ENCODE peak calls at places on chromosomes 2 and 18, in five cellular contexts. One of them, this sample, is unnamed.

GRCh38 chr2:55779459-55780421 is 86.1 kb upstream of the PNPT1 start:
- DNase-seq in naive thymus-derived CD4-positive, alpha-beta T cell: no peak
- DNase-seq in SK-MEL-5: no peak
- DNase-seq in activated CD4-positive, alpha-beta T cell treated with anti-CD3 and anti-CD28 coated beads, Interleukin-2, amount 50 U/mL, for 1 hour: no peak
- DNase-seq in Caki2: peak; percentile 86
- DNase-seq in this sample: no peak

GRCh38 chr2:222854773-222855700 is 5.8 kb upstream of the ACSL3 start:
- DNase-seq in naive thymus-derived CD4-positive, alpha-beta T cell: no peak
- DNase-seq in SK-MEL-5: no peak
- DNase-seq in activated CD4-positive, alpha-beta T cell treated with anti-CD3 and anti-CD28 coated beads, Interleukin-2, amount 50 U/mL, for 1 hour: no peak
- DNase-seq in Caki2: no peak
- DNase-seq in this sample: no peak

GRCh38 chr2:27914046-27914792 is 23.7 kb downstream of the BABAM2 start:
- DNase-seq in naive thymus-derived CD4-positive, alpha-beta T cell: no peak
- DNase-seq in Caki2: no peak
- DNase-seq in SK-MEL-5: no peak
- DNase-seq in activated CD4-positive, alpha-beta T cell treated with anti-CD3 and anti-CD28 coated beads, Interleukin-2, amount 50 U/mL, for 1 hour: no peak
- DNase-seq in this sample: no peak

GRCh38 chr18:8937112-8937641 is 165.3 kb upstream of the NDUFV2 start:
- DNase-seq in Caki2: no peak
- DNase-seq in naive thymus-derived CD4-positive, alpha-beta T cell: no peak
- DNase-seq in SK-MEL-5: no peak
- DNase-seq in activated CD4-positive, alpha-beta T cell treated with anti-CD3 and anti-CD28 coated beads, Interleukin-2, amount 50 U/mL, for 1 hour: no peak
- DNase-seq in this sample: no peak

GRCh38 chr2:216086207-216086893 is 4.6 kb downstream of the TMEM169 start:
- DNase-seq in activated CD4-positive, alpha-beta T cell treated with anti-CD3 and anti-CD28 coated beads, Interleukin-2, amount 50 U/mL, for 1 hour: no peak
- DNase-seq in Caki2: no peak
- DNase-seq in SK-MEL-5: no peak
- DNase-seq in naive thymus-derived CD4-positive, alpha-beta T cell: no peak
- DNase-seq in this sample: no peak

GRCh38 chr2:35447816-35448215 is 907.8 kb upstream of the CRIM1 start:
- DNase-seq in activated CD4-positive, alpha-beta T cell treated with anti-CD3 and anti-CD28 coated beads, Interleukin-2, amount 50 U/mL, for 1 hour: no peak
- DNase-seq in SK-MEL-5: no peak
- DNase-seq in Caki2: no peak
- DNase-seq in naive thymus-derived CD4-positive, alpha-beta T cell: no peak
- DNase-seq in this sample: no peak

GRCh38 chr18:10926565-10927194 is 222.7 kb downstream of the PIEZO2 start:
- DNase-seq in Caki2: peak; percentile 86
- DNase-seq in activated CD4-positive, alpha-beta T cell treated with anti-CD3 and anti-CD28 coated beads, Interleukin-2, amount 50 U/mL, for 1 hour: no peak
- DNase-seq in naive thymus-derived CD4-positive, alpha-beta T cell: no peak
- DNase-seq in SK-MEL-5: no peak
- DNase-seq in this sample: no peak

GRCh38 chr2:187774551-187775071 is 220.4 kb upstream of the TFPI start:
- DNase-seq in activated CD4-positive, alpha-beta T cell treated with anti-CD3 and anti-CD28 coated beads, Interleukin-2, amount 50 U/mL, for 1 hour: no peak
- DNase-seq in Caki2: peak; percentile 57
- DNase-seq in SK-MEL-5: no peak
- DNase-seq in naive thymus-derived CD4-positive, alpha-beta T cell: no peak
- DNase-seq in this sample: no peak

GRCh38 chr18:42544901-42545300 is 570.6 kb downstream of the RIT2 start:
- DNase-seq in Caki2: no peak
- DNase-seq in activated CD4-positive, alpha-beta T cell treated with anti-CD3 and anti-CD28 coated beads, Interleukin-2, amount 50 U/mL, for 1 hour: no peak
- DNase-seq in SK-MEL-5: no peak
- DNase-seq in naive thymus-derived CD4-positive, alpha-beta T cell: no peak
- DNase-seq in this sample: no peak

GRCh38 chr2:108701208-108701607 is 18.1 kb upstream of the RANBP2 start:
- DNase-seq in activated CD4-positive, alpha-beta T cell treated with anti-CD3 and anti-CD28 coated beads, Interleukin-2, amount 50 U/mL, for 1 hour: no peak
- DNase-seq in SK-MEL-5: no peak
- DNase-seq in naive thymus-derived CD4-positive, alpha-beta T cell: no peak
- DNase-seq in Caki2: no peak
- DNase-seq in this sample: no peak

GRCh38 chr2:29583548-29584121 is 337.8 kb downstream of the ALK start:
- DNase-seq in SK-MEL-5: no peak
- DNase-seq in Caki2: no peak
- DNase-seq in activated CD4-positive, alpha-beta T cell treated with anti-CD3 and anti-CD28 coated beads, Interleukin-2, amount 50 U/mL, for 1 hour: no peak
- DNase-seq in naive thymus-derived CD4-positive, alpha-beta T cell: no peak
- DNase-seq in this sample: no peak

GRCh38 chr2:177353084-177353483 is 39.5 kb upstream of the AGPS start:
- DNase-seq in activated CD4-positive, alpha-beta T cell treated with anti-CD3 and anti-CD28 coated beads, Interleukin-2, amount 50 U/mL, for 1 hour: no peak
- DNase-seq in naive thymus-derived CD4-positive, alpha-beta T cell: no peak
- DNase-seq in Caki2: no peak
- DNase-seq in SK-MEL-5: no peak
- DNase-seq in this sample: no peak

GRCh38 chr2:30034052-30034775 is 112.6 kb upstream of the YPEL5 start:
- DNase-seq in naive thymus-derived CD4-positive, alpha-beta T cell: no peak
- DNase-seq in activated CD4-positive, alpha-beta T cell treated with anti-CD3 and anti-CD28 coated beads, Interleukin-2, amount 50 U/mL, for 1 hour: no peak
- DNase-seq in SK-MEL-5: no peak
- DNase-seq in Caki2: no peak
- DNase-seq in this sample: no peak

GRCh38 chr18:62334110-62334509 is 9.0 kb downstream of the TNFRSF11A start:
- DNase-seq in Caki2: no peak
- DNase-seq in activated CD4-positive, alpha-beta T cell treated with anti-CD3 and anti-CD28 coated beads, Interleukin-2, amount 50 U/mL, for 1 hour: no peak
- DNase-seq in SK-MEL-5: no peak
- DNase-seq in naive thymus-derived CD4-positive, alpha-beta T cell: no peak
- DNase-seq in this sample: no peak

GRCh38 chr2:54423213-54423612 is 32.9 kb upstream of the SPTBN1 start:
- DNase-seq in naive thymus-derived CD4-positive, alpha-beta T cell: no peak
- DNase-seq in Caki2: no peak
- DNase-seq in activated CD4-positive, alpha-beta T cell treated with anti-CD3 and anti-CD28 coated beads, Interleukin-2, amount 50 U/mL, for 1 hour: no peak
- DNase-seq in SK-MEL-5: no peak
- DNase-seq in this sample: peak; percentile 49

GRCh38 chr2:36733215-36733614 is 36.7 kb downstream of the VIT start:
- DNase-seq in Caki2: no peak
- DNase-seq in naive thymus-derived CD4-positive, alpha-beta T cell: no peak
- DNase-seq in activated CD4-positive, alpha-beta T cell treated with anti-CD3 and anti-CD28 coated beads, Interleukin-2, amount 50 U/mL, for 1 hour: no peak
- DNase-seq in SK-MEL-5: no peak
- DNase-seq in this sample: no peak

GRCh38 chr2:138676654-138677053 is 103.5 kb downstream of the NXPH2 start:
- DNase-seq in activated CD4-positive, alpha-beta T cell treated with anti-CD3 and anti-CD28 coated beads, Interleukin-2, amount 50 U/mL, for 1 hour: no peak
- DNase-seq in Caki2: peak; percentile 76
- DNase-seq in SK-MEL-5: no peak
- DNase-seq in naive thymus-derived CD4-positive, alpha-beta T cell: no peak
- DNase-seq in this sample: no peak

GRCh38 chr2:112155331-112156151 is 17.4 kb downstream of the FBLN7 start:
- DNase-seq in activated CD4-positive, alpha-beta T cell treated with anti-CD3 and anti-CD28 coated beads, Interleukin-2, amount 50 U/mL, for 1 hour: peak; percentile 16
- DNase-seq in Caki2: no peak
- DNase-seq in naive thymus-derived CD4-positive, alpha-beta T cell: no peak
- DNase-seq in SK-MEL-5: no peak
- DNase-seq in this sample: no peak

GRCh38 chr2:229921101-229921891 is 513 bp downstream of the TRIP12 start:
- DNase-seq in Caki2: peak; percentile 29
- DNase-seq in naive thymus-derived CD4-positive, alpha-beta T cell: no peak
- DNase-seq in SK-MEL-5: peak; percentile 40
- DNase-seq in activated CD4-positive, alpha-beta T cell treated with anti-CD3 and anti-CD28 coated beads, Interleukin-2, amount 50 U/mL, for 1 hour: peak; percentile 56
- DNase-seq in this sample: peak; percentile 87

GRCh38 chr2:129428086-129428660 is 551.3 kb upstream of the RAB6C start:
- DNase-seq in SK-MEL-5: no peak
- DNase-seq in naive thymus-derived CD4-positive, alpha-beta T cell: no peak
- DNase-seq in activated CD4-positive, alpha-beta T cell treated with anti-CD3 and anti-CD28 coated beads, Interleukin-2, amount 50 U/mL, for 1 hour: no peak
- DNase-seq in Caki2: no peak
- DNase-seq in this sample: no peak

This sample was measured in head of caudate nucleus.